ENCODE peak calls at places on chromosomes 2 and 18, in nine cellular contexts. X is CD8-positive, alpha-beta T cell; E is neural progenitor cell; N is ovary; W is kidney; B is body of pancreas; G is Peyer's patch; Y is aorta; P is A549. S is an unnamed sample. For H3K4me1, the result is how much of the 10 kb centered on the place peaks cover.

GRCh38 chr2:239472220-239472775 is 71.5 kb upstream of the HDAC4 start:
- DNase-seq in X (no peak), E (no peak), N (no peak), W (peak), B (no peak), G (peak), Y (no peak), P (no peak), S (no peak)

GRCh38 chr18:77130229-77131099 is 2.1 kb downstream of the MBP start:
- DNase-seq in X (no peak), E (no peak), N (no peak), W (no peak), B (no peak), G (peak), Y (no peak), P (no peak), S (peak)

GRCh38 chr2:72917875-72918660 is 749 bp downstream of the EMX1 start:
- DNase-seq in X (no peak), E (peak), N (no peak), W (no peak), B (peak), G (peak), Y (peak), P (no peak), S (no peak)

GRCh38 chr2:235894839-235895238 is 273.3 kb downstream of the GBX2 start:
- DNase-seq in X (no peak), E (no peak), N (no peak), W (no peak), B (no peak), G (no peak), Y (no peak), P (no peak), S (no peak)

GRCh38 chr2:99398303-99398702 is 61.1 kb downstream of the EIF5B start:
- DNase-seq in X (no peak), E (no peak), N (no peak), W (no peak), B (no peak), G (no peak), Y (no peak), P (no peak), S (no peak)

GRCh38 chr2:113078350-113078839 is 10.6 kb downstream of the IL1F10 start:
- DNase-seq in X (no peak), E (no peak), N (no peak), W (no peak), B (no peak), G (no peak), Y (no peak), P (peak), S (no peak)

GRCh38 chr2:189218236-189218635 is 38.7 kb upstream of the COL5A2 start:
- DNase-seq in X (no peak), E (no peak), N (no peak), W (no peak), B (no peak), G (no peak), Y (no peak), P (no peak), S (no peak)

GRCh38 chr18:58526425-58527115 is 102.3 kb downstream of the ALPK2 start:
- DNase-seq in X (no peak), E (no peak), N (no peak), W (no peak), B (no peak), G (no peak), Y (no peak), P (peak), S (no peak)

GRCh38 chr2:112055833-112056625 is 960 bp downstream of the TMEM87B start:
- DNase-seq in X (peak), E (peak), N (peak), W (no peak), B (peak), G (peak), Y (peak), P (peak), S (peak)

GRCh38 chr2:42840141-42840540 is 47.8 kb upstream of the HAAO start:
- DNase-seq in X (no peak), E (no peak), N (no peak), W (no peak), B (no peak), G (peak), Y (no peak), P (no peak), S (no peak)

GRCh38 chr2:26008851-26009566 is 24.9 kb upstream of the RAB10 start:
- DNase-seq in X (no peak), E (no peak), N (no peak), W (no peak), B (peak), G (peak), Y (no peak), P (peak), S (no peak)

GRCh38 chr2:98346259-98347236 is at the start of gene CNGA3:
- DNase-seq in X (no peak), E (peak), N (no peak), W (no peak), B (peak), G (no peak), Y (peak), P (no peak), S (no peak)

GRCh38 chr2:55843096-55843991 is 80.2 kb downstream of the EFEMP1 start:
- DNase-seq in X (no peak), E (no peak), N (no peak), W (no peak), B (peak), G (no peak), Y (no peak), P (peak), S (no peak)

GRCh38 chr18:79873449-79874110 is 75.8 kb downstream of the KCNG2 start:
- DNase-seq in X (peak), E (no peak), N (no peak), W (no peak), B (no peak), G (no peak), Y (no peak), P (no peak), S (no peak)

GRCh38 chr2:219297766-219298456 is 11.3 kb downstream of the PTPRN start:
- DNase-seq in X (no peak), E (peak), N (no peak), W (no peak), B (no peak), G (no peak), Y (no peak), P (no peak), S (no peak)

GRCh38 chr2:228600265-228600664 is 418.8 kb upstream of the SPHKAP start:
- DNase-seq in X (no peak), E (no peak), N (no peak), W (no peak), B (no peak), G (no peak), Y (no peak), P (no peak), S (no peak)

GRCh38 chr18:24075731-24076130 is 61.2 kb downstream of the TTC39C start:
- DNase-seq in X (no peak), E (no peak), N (no peak), W (no peak), B (no peak), G (no peak), Y (no peak), P (no peak), S (no peak)

GRCh38 chr2:157364257-157364974 is 38.8 kb upstream of the ERMN start:
- DNase-seq in X (no peak), E (no peak), N (no peak), W (no peak), B (no peak), G (no peak), Y (no peak), P (no peak), S (no peak)

GRCh38 chr2:25534455-25534854 is 138.9 kb downstream of the DTNB start:
- DNase-seq in X (no peak), E (no peak), N (no peak), W (peak), B (no peak), G (no peak), Y (no peak), P (no peak), S (no peak)

GRCh38 chr18:65477450-65477849 is 273.4 kb upstream of the CDH7 start:
- DNase-seq in X (no peak), E (no peak), N (no peak), W (no peak), B (no peak), G (no peak), Y (no peak), P (no peak), S (no peak)

GRCh38 chr2:178280261-178280852 is 86.0 kb downstream of the OSBPL6 start:
- DNase-seq in X (peak), E (peak), N (no peak), W (no peak), B (peak), G (no peak), Y (no peak), P (peak), S (peak)

GRCh38 chr2:144670080-144670479 is 150.2 kb upstream of the ZEB2 start:
- DNase-seq in X (no peak), E (no peak), N (no peak), W (no peak), B (no peak), G (no peak), Y (no peak), P (no peak), S (no peak)

GRCh38 chr2:47631306-47631705 is 151.6 kb upstream of the MSH6 start:
- DNase-seq in X (no peak), E (no peak), N (no peak), W (no peak), B (no peak), G (no peak), Y (no peak), P (no peak), S (no peak)

GRCh38 chr18:3121256-3121655 is 98.5 kb downstream of the MYOM1 start:
- DNase-seq in X (no peak), E (no peak), N (no peak), W (no peak), B (no peak), G (no peak), Y (no peak), P (no peak), S (no peak)

GRCh38 chr18:12598181-12598921 is 59.6 kb downstream of the SPIRE1 start:
- DNase-seq in X (no peak), E (peak), N (no peak), W (no peak), B (peak), G (no peak), Y (no peak), P (no peak), S (no peak)

GRCh38 chr2:240780023-240780831 is 39.8 kb downstream of the KIF1A start:
- DNase-seq in X (no peak), E (no peak), N (peak), W (peak), B (no peak), G (no peak), Y (peak), P (no peak), S (peak)

GRCh38 chr2:207768168-207768890 is 1.4 kb downstream of the FZD5 start:
- DNase-seq in X (peak), E (peak), N (peak), W (peak), B (peak), G (peak), Y (peak), P (peak), S (peak)

GRCh38 chr2:237885931-237886701 is 26.7 kb downstream of the RAMP1 start:
- DNase-seq in X (no peak), E (no peak), N (peak), W (peak), B (peak), G (no peak), Y (peak), P (no peak), S (no peak)

GRCh38 chr2:141029424-141030078 is 1101.3 kb downstream of the LRP1B start:
- DNase-seq in X (no peak), E (peak), N (no peak), W (peak), B (no peak), G (no peak), Y (no peak), P (no peak), S (no peak)

GRCh38 chr2:154264024-154264423 is 392.3 kb downstream of the GALNT13 start:
- DNase-seq in X (no peak), E (no peak), N (no peak), W (no peak), B (no peak), G (no peak), Y (no peak), P (peak), S (no peak)

GRCh38 chr18:6629635-6630140 is 99.8 kb upstream of the ARHGAP28 start:
- DNase-seq in X (no peak), E (no peak), N (no peak), W (no peak), B (no peak), G (no peak), Y (no peak), P (peak), S (no peak)

GRCh38 chr18:59898609-59899297 is 1.0 kb upstream of the PMAIP1 start:
- DNase-seq in X (no peak), E (no peak), N (no peak), W (no peak), B (no peak), G (no peak), Y (no peak), P (no peak), S (no peak)

GRCh38 chr18:59898093-59898492 is 1.7 kb upstream of the PMAIP1 start:
- DNase-seq in X (no peak), E (no peak), N (no peak), W (no peak), B (no peak), G (no peak), Y (no peak), P (no peak), S (no peak)

GRCh38 chr18:59899298-59900221 is at the start of gene PMAIP1:
- DNase-seq in X (peak), E (peak), N (peak), W (peak), B (peak), G (peak), Y (peak), P (peak), S (peak)

GRCh38 chr18:59902180-59902992 is 2.6 kb downstream of the PMAIP1 start:
- DNase-seq in X (no peak), E (no peak), N (no peak), W (no peak), B (no peak), G (no peak), Y (no peak), P (no peak), S (no peak)

GRCh38 chr18:59900222-59901128 is 679 bp downstream of the PMAIP1 start:
- DNase-seq in X (peak), E (peak), N (no peak), W (peak), B (peak), G (peak), Y (peak), P (peak), S (peak)
- H3K27ac ChIP-seq in X (peak), E (no peak), N (no peak), W (peak), B (peak), G (peak), Y (no peak), P (peak), S (peak)

GRCh38 chr2:30266705-30267104 is 35.4 kb downstream of the LBH start:
- DNase-seq in X (no peak), E (no peak), N (no peak), W (no peak), B (no peak), G (no peak), Y (no peak), P (no peak), S (no peak)
- H3K4me3 ChIP-seq in X (peak), E (no peak), N (no peak), W (no peak), B (no peak), G (no peak), Y (no peak), P (no peak), S (peak)

GRCh38 chr2:172087191-172087779 is 2.0 kb downstream of the DLX1 start:
- DNase-seq in X (no peak), E (no peak), N (no peak), W (no peak), B (no peak), G (no peak), Y (peak), P (no peak), S (no peak)
- H3K4me1 ChIP-seq in X (under half), E (under half), N (under half), W (under half), B (under half), G (under half), Y (under half), P (under half), S (half or more)

GRCh38 chr2:181910028-181910763 is 18.7 kb downstream of the ITPRID2 start:
- DNase-seq in X (no peak), E (no peak), N (no peak), W (no peak), B (no peak), G (no peak), Y (no peak), P (no peak), S (no peak)
- H3K27ac ChIP-seq in X (no peak), E (no peak), N (no peak), W (no peak), B (no peak), G (no peak), Y (no peak), P (no peak), S (no peak)

GRCh38 chr2:118808429-118808809 is 39.0 kb downstream of the EN1 start:
- DNase-seq in X (no peak), E (peak), N (no peak), W (no peak), B (no peak), G (no peak), Y (no peak), P (no peak), S (no peak)
- H3K4me3 ChIP-seq in X (no peak), E (peak), N (peak), W (peak), B (no peak), G (peak), Y (no peak), P (no peak), S (no peak)

GRCh38 chr2:160388464-160389263 is 104.9 kb downstream of the RBMS1 start:
- DNase-seq in X (peak), E (peak), N (no peak), W (no peak), B (no peak), G (peak), Y (no peak), P (no peak), S (peak)
- H3K4me1 ChIP-seq in X (half or more), E (under half), N (under half), W (under half), B (under half), G (under half), Y (under half), P (half or more), S (half or more)

GRCh38 chr2:223941579-223942277 is 3.4 kb downstream of the WDFY1 start:
- DNase-seq in X (peak), E (no peak), N (no peak), W (no peak), B (no peak), G (peak), Y (no peak), P (peak), S (peak)
- H3K27ac ChIP-seq in X (no peak), E (no peak), N (no peak), W (no peak), B (no peak), G (no peak), Y (peak), P (peak), S (peak)